ENCODE peak calls at places on chromosomes 6 and 20, in four cellular contexts. T, S, O and Z are unnamed samples. For H3K27me3, the result is how much of the 10 kb centered on the place peaks cover.

GRCh38 chr6:17017416-17017815 is 84.4 kb upstream of the STMND1 start:
- DNase-seq in O (no peak), S (no peak), T (no peak), Z (no peak)

GRCh38 chr20:30168025-30168799 is 1089.3 kb upstream of the DEFB115 start:
- DNase-seq in S (no peak), T (no peak), O (peak), Z (peak)

GRCh38 chr6:3157151-3157933 is at the start of gene TUBB2A:
- DNase-seq in O (peak), S (peak), T (peak), Z (peak)

GRCh38 chr20:25859649-25860530 is 163.2 kb upstream of the ZNF337 start:
- DNase-seq in O (peak), S (peak), T (peak), Z (peak)

GRCh38 chr6:113857565-113858066 is 471 bp downstream of the MARCKS start:
- DNase-seq in O (peak), T (no peak), S (peak), Z (peak)

GRCh38 chr20:15911557-15911956 is 661.7 kb downstream of the KIF16B start:
- DNase-seq in T (no peak), S (no peak), O (no peak), Z (no peak)

GRCh38 chr20:47607208-47607613 is 105.5 kb downstream of the NCOA3 start:
- DNase-seq in O (no peak), T (peak), S (no peak), Z (peak)

GRCh38 chr20:47788741-47789080 is 3.4 kb upstream of the SULF2 start:
- DNase-seq in O (no peak), S (no peak), T (no peak), Z (no peak)

GRCh38 chr6:40389176-40389767 is 197.9 kb downstream of the LRFN2 start:
- DNase-seq in T (no peak), O (no peak), S (no peak), Z (no peak)

GRCh38 chr20:32763202-32763999 is 1.2 kb downstream of the DNMT3B start:
- DNase-seq in O (peak), T (no peak), S (peak), Z (peak)

GRCh38 chr20:59992531-59992930 is 34.3 kb downstream of the CDH26 start:
- DNase-seq in O (no peak), S (no peak), T (no peak), Z (peak)

GRCh38 chr6:129131282-129131681 is 248.3 kb downstream of the LAMA2 start:
- DNase-seq in S (no peak), T (no peak), O (no peak), Z (no peak)

GRCh38 chr6:34472425-34472824 is 6.5 kb downstream of the PACSIN1 start:
- DNase-seq in T (peak), S (no peak), O (no peak), Z (no peak)

GRCh38 chr6:34468378-34468892 is 2.6 kb downstream of the PACSIN1 start:
- DNase-seq in O (no peak), T (no peak), S (no peak), Z (no peak)

GRCh38 chr6:34466242-34467185 is 638 bp downstream of the PACSIN1 start:
- DNase-seq in T (no peak), S (no peak), O (no peak), Z (no peak)

GRCh38 chr6:34465551-34466241 is at the start of gene PACSIN1:
- DNase-seq in S (peak), T (no peak), O (peak), Z (peak)

DNA sequence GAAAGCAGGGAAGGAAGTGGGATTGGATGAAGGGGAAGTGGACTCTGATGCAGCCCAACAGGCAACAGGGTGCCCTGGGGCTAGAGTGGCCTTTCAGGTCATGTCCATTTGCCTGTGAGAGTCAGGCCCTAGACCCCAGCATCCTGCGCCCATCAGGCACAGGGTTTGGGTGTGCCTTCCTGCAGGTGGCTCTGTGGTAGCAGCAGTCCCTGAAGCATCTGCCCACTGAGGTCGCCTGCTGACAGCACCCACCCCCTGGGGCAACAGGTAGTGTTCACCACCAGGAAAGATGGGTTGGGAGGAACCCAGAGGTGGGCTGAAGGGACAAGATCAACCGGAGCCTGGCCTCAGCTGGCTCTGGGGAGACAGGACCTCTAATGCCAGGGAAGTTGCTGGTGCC is 3.6 kb downstream of the PACSIN1 start:
- DNase-seq in O (no peak), T (no peak), S (no peak), Z (no peak)
- H3K27me3 ChIP-seq in O (under half), T (under half), S (under half), Z (under half)

GRCh38 chr6:139538366-139538765 is 163.9 kb upstream of the CITED2 start:
- DNase-seq in O (no peak), T (peak), S (no peak), Z (no peak)
- H3K27ac ChIP-seq in O (no peak), T (peak), S (peak), Z (no peak)

GRCh38 chr20:41783423-41784220 is 165.4 kb upstream of the CHD6 start:
- DNase-seq in S (peak), O (no peak), T (no peak), Z (no peak)

GRCh38 chr20:41786158-41786557 is 168.0 kb upstream of the CHD6 start:
- DNase-seq in S (no peak), O (no peak), T (no peak), Z (peak)

GRCh38 chr20:41782255-41782654 is 164.1 kb upstream of the CHD6 start:
- DNase-seq in T (no peak), O (no peak), S (no peak), Z (no peak)

DNA sequence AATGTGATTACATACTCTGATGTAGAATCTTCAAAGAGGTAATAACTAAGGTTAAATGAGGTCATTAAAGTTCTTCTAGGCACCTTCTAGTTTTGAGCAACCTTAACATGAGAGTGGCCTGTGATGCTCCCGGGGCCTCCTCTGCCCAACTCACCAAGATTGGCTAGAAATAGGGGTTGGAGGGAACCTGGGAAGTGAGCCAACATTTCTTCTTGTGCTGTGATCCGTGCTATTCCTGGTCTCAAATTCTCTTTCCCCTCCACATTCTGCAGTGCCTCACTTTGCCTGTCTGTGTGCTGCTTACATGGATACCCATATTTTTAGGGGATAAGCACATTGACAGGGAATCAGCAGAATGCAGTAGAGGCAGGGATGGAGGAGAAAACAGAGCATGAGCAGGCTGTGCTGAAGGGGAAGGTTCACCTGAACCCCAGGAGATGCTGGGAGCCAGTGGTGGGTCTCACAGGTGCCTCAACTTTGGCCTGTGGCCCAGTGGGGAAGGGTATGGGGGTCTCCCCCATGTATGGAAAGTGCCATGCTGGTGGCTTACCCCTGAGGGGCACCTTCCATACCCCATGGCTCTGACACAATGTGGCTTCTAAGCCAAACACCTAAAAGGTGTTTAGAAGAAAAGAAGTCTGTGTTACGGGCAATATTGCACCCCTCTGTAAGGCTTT is 164.7 kb upstream of the CHD6 start:
- DNase-seq in O (no peak), T (no peak), S (no peak), Z (no peak)
- H2AFZ ChIP-seq in O (no peak), T (no peak), S (no peak), Z (no peak)

GRCh38 chr6:151663559-151663958 is 143.9 kb upstream of the ESR1 start:
- DNase-seq in T (no peak), O (no peak), S (no peak), Z (no peak)
- H3K27me3 ChIP-seq in T (under half), O (under half), S (under half), Z (under half)

DNA sequence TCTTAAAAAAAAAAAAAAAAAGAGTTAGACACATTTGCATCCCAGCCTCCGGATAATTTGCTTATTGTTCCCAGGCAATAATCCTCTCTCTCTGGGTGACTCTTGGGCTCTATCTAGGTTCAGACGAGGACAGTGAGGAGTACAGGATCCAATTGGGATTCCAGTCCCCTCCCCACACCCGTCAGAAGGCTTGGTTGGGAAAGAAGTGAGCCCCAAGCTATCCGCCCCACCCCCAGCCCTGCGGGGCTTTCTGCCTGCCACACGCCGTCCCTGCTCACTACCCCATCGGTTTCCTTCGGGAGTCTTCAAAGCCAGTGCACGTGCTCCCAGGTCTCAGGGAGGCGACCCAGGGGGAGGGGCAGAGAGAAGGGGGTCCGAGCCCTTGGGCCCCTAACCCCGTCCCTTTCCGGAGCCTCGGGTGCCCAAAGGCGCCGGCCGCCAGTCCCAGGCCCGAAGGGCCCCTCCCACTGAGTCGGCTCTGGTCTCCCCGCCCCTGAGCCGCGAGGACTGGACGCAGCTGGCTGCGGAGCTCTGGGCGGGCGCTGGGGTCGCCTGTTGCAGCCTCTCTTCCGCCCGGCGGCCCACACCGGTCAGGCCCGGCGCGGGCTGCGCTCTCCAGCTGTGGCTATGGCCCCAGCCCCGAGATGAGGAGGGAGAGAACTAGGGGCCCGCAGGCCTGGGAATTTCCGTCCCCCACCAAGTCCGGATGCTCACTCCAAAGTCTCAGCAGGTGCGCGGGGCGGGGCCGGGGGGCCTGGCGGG is 2.5 kb downstream of the MYMX start:
- DNase-seq in S (peak), T (peak), O (peak), Z (peak)
- H3K27ac ChIP-seq in S (peak), T (peak), O (peak), Z (no peak)

GRCh38 chr20:35615667-35616464 is at the start of gene SPAG4:
- DNase-seq in O (peak), S (peak), T (peak), Z (peak)

GRCh38 chr20:35618372-35619131 is 2.9 kb downstream of the SPAG4 start:
- DNase-seq in O (peak), T (peak), S (no peak), Z (peak)

GRCh38 chr20:35618032-35618371 is 2.4 kb downstream of the SPAG4 start:
- DNase-seq in T (no peak), O (no peak), S (no peak), Z (no peak)

GRCh38 chr20:35617397-35618031 is 1.9 kb downstream of the SPAG4 start:
- DNase-seq in T (peak), S (peak), O (peak), Z (peak)

GRCh38 chr20:35616465-35617396 is 1.1 kb downstream of the SPAG4 start:
- DNase-seq in S (peak), O (peak), T (peak), Z (peak)
- H2AFZ ChIP-seq in S (peak), O (peak), T (peak), Z (peak)

DNA sequence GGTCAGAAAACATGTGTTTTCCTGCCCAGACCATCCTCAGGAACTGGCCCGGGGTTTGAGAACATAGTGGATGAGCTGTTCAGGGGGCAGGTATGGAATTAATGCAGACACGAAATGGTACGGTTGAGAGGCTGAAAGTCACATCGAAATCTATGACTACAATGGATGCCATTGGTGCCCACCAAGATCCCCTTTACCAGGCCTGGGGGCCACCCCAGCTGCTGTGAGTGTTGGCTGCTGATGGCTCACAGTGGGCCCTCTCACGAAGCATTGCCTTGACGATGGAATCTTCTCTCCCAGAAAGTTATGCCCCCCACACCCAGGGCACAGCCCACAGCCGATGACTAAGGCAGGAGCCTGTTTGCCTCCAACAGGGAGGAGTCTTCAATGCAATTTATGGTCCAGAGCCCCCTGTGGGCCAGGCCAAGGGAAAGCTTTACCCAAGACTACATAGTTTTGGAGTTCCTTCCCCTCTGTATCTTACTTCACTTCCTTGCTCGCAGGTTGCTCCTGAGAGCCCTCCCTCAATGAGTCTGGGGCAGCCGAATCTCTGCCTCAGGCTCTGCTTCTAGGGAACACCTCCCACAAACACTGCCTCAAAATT is 92.6 kb downstream of the BFSP1 start:
- DNase-seq in T (no peak), O (peak), S (no peak), Z (no peak)
- H3K27me3 ChIP-seq in T (under half), O (under half), S (under half), Z (under half)

GRCh38 chr20:63286781-63287696 is 5.9 kb upstream of the COL20A1 start:
- DNase-seq in T (no peak), O (no peak), S (no peak), Z (no peak)
- H3K27ac ChIP-seq in T (no peak), O (no peak), S (no peak), Z (no peak)

GRCh38 chr6:111030008-111031006 is 48.5 kb downstream of the RPF2 start:
- DNase-seq in O (no peak), S (peak), T (no peak), Z (peak)
- H2AFZ ChIP-seq in O (no peak), S (no peak), T (no peak), Z (no peak)

DNA sequence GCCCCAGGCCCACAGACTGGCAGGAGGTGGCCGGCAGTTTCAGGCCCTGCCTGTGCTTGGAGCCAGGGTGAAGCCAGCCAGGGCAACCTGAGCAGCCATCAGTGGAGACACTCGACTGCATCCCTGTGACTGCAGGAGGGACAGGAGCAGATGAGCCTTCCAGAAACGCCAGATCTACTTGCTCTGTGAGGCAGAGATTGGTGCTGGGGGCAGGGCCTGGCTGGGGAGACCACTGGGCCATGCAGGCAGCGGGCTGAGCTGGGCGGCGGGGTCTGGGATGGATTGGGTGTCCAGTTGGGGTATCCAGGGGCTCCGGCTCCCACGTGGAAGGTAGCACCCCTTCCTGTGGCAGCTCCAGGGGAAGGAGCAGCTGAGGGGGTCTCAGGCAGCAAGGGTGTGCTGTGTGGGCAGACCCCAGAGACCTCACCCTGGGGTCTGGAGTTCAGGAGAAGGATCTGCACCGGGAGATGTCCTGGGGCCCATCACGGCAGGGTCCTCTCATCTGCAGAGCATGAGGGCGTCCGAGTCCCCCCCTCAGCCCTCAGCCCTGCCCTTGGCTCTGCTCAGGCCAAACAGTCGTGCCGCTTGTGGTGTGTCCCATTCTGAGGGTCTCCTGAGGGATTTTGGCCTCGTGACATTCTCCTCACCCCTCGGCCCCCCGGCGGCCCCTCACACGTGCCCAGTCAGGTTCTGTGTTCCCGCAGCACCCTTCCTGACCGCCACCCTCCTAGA is 334.9 kb downstream of the TAF4 start:
- DNase-seq in T (no peak), O (no peak), S (no peak), Z (no peak)
- H3K27me3 ChIP-seq in T (under half), O (under half), S (under half), Z (under half)